ENCODE peak calls at places on chromosomes 2 and 18, in six cellular contexts. Q is IMR-90, U is H54, J is endothelial cell of umbilical vein, Y is GM12878, W is ovary. Z is an unnamed sample.

GRCh38 chr2:88896971-88897370 is 205.5 kb downstream of the RPIA start:
- DNase-seq in Q (no peak), U (no peak), J (no peak), Y (no peak), W (no peak), Z (no peak)

GRCh38 chr2:147451902-147452515 is 392.8 kb upstream of the ACVR2A start:
- DNase-seq in Q (no peak), U (no peak), J (no peak), Y (no peak), W (no peak), Z (no peak)

GRCh38 chr18:78873916-78874505 is 105.6 kb upstream of the SALL3 start:
- DNase-seq in Q (peak), U (no peak), J (no peak), Y (no peak), W (no peak), Z (no peak)

GRCh38 chr2:12227941-12228608 is 481.6 kb downstream of the LPIN1 start:
- DNase-seq in Q (peak), U (no peak), J (no peak), Y (no peak), W (no peak), Z (no peak)

GRCh38 chr18:3052411-3052758 is 39.4 kb upstream of the LPIN2 start:
- DNase-seq in Q (no peak), U (no peak), J (no peak), Y (no peak), W (no peak), Z (no peak)

GRCh38 chr2:88054300-88055048 is 1.1 kb downstream of the KRCC1 start:
- DNase-seq in Q (no peak), U (no peak), J (no peak), Y (no peak), W (no peak), Z (no peak)

GRCh38 chr2:53933329-53933728 is 37.5 kb downstream of the PSME4 start:
- DNase-seq in Q (no peak), U (no peak), J (no peak), Y (no peak), W (no peak), Z (no peak)

GRCh38 chr2:177265386-177265690 is 811 bp upstream of the NFE2L2 start:
- DNase-seq in Q (peak), U (no peak), J (peak), Y (no peak), W (no peak), Z (peak)

GRCh38 chr18:45121146-45121545 is 440.5 kb downstream of the SETBP1 start:
- DNase-seq in Q (no peak), U (no peak), J (no peak), Y (no peak), W (no peak), Z (no peak)

GRCh38 chr18:74282359-74283254 is 9.2 kb downstream of the CYB5A start:
- DNase-seq in Q (no peak), U (no peak), J (no peak), Y (no peak), W (no peak), Z (no peak)

GRCh38 chr18:78521136-78521535 is 458.5 kb upstream of the SALL3 start:
- DNase-seq in Q (no peak), U (no peak), J (no peak), Y (no peak), W (no peak), Z (no peak)

GRCh38 chr18:12233378-12233777 is 20.8 kb upstream of the CIDEA start:
- DNase-seq in Q (peak), U (no peak), J (peak), Y (no peak), W (no peak), Z (no peak)

GRCh38 chr2:108594982-108595464 is 60.8 kb downstream of the LIMS1 start:
- DNase-seq in Q (peak), U (no peak), J (peak), Y (no peak), W (no peak), Z (peak)
- TF ChIP-seq POLR2A in Q (peak), U (no peak), J (peak), Y (no peak), W (no peak), Z (no peak)

DNA sequence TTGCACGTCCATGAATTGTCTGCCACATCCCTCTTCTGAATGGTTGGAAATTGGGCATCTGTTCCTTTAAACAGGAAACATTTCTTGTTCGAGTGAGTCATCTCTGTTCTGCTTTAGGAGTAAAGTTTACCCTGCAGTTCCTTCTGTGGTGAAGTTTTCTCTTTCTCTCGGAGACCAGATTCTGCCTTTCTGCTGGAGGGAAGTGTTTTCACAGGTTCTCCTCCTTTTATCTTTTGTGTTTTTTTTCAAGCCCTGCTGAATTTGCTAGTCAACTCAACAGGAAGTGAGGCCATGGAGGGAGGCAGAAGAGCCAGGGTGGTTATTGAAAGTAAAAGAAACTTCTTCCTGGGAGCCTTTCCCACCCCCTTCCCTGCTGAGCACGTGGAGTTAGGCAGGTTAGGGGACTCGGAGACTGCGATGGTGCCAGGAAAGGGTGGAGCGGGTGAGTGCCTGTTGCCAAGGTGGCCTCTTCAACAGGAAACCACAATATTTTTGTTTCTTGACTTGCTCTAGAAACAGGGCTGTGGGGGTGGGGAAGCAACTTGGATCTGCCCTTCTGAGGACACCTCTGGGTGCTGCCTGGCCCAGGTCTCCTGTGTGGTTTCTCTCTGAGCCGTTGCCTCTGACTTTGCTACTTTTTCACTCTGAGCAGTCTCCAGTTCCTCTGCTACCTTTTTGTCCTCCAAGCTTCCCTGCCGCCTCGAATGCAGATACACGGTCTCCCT is 2.2 kb upstream of the CASP8 start:
- DNase-seq in Q (peak), U (peak), J (peak), Y (peak), W (peak), Z (peak)
- TF ChIP-seq POLR2A in Q (no peak), U (no peak), J (peak), Y (peak), W (no peak), Z (no peak)

DNA sequence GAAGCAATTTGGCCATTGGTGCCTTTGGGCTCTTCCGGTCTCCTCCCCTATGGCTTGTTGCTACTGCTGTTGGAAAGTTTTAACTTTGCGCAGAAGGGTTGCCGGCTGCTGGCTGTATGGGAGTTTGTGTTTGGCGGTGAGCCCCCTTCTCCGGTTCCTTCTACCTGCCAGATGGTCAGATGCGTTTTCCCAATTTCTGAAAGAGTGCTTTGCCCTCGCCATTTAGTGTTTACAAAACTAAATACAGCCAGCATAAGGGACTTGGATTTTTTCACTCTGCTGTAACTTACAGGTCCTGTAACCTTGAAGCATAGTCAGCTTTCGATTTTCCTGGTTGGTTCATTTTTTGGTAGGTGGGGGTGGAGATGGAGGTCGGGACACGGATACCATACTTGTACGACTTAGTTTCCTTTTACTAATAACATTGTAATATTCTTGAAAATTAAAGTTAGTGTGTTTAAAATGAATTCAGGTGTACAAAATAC is 604 bp downstream of the COQ10B start:
- DNase-seq in Q (peak), U (peak), J (peak), Y (peak), W (no peak), Z (no peak)
- TF ChIP-seq POLR2A in Q (no peak), U (peak), J (no peak), Y (no peak), W (no peak), Z (no peak)

GRCh38 chr2:218780851-218781690 is 876 bp upstream of the CYP27A1 start:
- DNase-seq in Q (no peak), U (no peak), J (no peak), Y (no peak), W (no peak), Z (no peak)

GRCh38 chr2:218783612-218784169 is 1.7 kb downstream of the CYP27A1 start:
- DNase-seq in Q (no peak), U (no peak), J (no peak), Y (no peak), W (no peak), Z (no peak)

GRCh38 chr2:218780026-218780425 is 1.9 kb upstream of the CYP27A1 start:
- DNase-seq in Q (no peak), U (no peak), J (no peak), Y (no peak), W (no peak), Z (no peak)

GRCh38 chr2:218782529-218782845 is 540 bp downstream of the CYP27A1 start:
- DNase-seq in Q (no peak), U (no peak), J (no peak), Y (no peak), W (no peak), Z (no peak)

DNA sequence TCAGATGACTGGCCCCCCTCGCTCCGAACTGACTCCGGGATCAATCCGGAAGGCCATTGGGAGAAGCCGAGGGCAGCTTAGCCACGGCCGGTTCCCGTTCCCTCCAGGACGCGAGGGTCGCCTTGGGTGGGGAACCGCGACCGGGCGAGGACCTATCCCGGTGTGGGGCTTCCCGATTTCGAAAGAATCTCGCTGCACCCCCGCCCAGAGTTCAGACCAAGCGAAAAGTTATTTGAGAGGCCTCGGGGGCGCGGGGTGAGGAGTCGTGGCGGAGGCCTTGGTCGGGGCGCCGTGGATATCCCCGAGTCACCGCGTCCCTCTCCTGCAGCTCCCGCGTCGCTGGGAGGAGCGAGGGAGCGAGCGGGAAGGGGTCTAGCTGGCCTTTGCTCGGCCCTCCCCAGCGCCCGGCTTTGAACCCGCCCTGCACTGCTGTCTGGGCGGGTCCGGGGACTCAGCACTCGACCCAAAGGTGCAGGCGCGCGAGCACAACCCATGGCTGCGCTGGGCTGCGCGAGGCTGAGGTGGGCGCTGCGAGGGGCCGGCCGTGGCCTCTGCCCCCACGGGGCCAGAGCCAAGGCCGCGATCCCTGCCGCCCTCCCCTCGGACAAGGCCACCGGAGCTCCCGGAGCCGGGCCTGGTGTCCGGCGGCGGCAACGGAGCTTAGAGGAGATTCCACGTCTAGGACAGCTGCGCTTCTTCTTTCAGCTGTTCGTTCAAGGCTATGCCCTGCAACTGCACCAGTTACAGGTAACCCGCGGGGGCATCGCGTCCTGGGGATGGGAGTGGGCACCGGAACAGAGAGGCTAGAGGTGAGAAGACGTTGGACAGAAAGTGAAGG is at the start of gene CYP27A1:
- DNase-seq in Q (no peak), U (no peak), J (peak), Y (no peak), W (peak), Z (peak)
- TF ChIP-seq POLR2A in Q (no peak), U (no peak), J (no peak), Y (no peak), W (peak), Z (no peak)

GRCh38 chr2:186105016-186105415 is 366.4 kb downstream of the FSIP2 start:
- DNase-seq in Q (no peak), U (no peak), J (peak), Y (no peak), W (no peak), Z (no peak)
- TF ChIP-seq POLR2A in Q (no peak), U (no peak), J (no peak), Y (no peak), W (no peak), Z (no peak)

GRCh38 chr2:46982356-46983064 is 66.9 kb upstream of the MCFD2 start:
- DNase-seq in Q (no peak), U (no peak), J (no peak), Y (no peak), W (no peak), Z (no peak)
- TF ChIP-seq POLR2A in Q (no peak), U (no peak), J (no peak), Y (no peak), W (no peak), Z (no peak)

DNA sequence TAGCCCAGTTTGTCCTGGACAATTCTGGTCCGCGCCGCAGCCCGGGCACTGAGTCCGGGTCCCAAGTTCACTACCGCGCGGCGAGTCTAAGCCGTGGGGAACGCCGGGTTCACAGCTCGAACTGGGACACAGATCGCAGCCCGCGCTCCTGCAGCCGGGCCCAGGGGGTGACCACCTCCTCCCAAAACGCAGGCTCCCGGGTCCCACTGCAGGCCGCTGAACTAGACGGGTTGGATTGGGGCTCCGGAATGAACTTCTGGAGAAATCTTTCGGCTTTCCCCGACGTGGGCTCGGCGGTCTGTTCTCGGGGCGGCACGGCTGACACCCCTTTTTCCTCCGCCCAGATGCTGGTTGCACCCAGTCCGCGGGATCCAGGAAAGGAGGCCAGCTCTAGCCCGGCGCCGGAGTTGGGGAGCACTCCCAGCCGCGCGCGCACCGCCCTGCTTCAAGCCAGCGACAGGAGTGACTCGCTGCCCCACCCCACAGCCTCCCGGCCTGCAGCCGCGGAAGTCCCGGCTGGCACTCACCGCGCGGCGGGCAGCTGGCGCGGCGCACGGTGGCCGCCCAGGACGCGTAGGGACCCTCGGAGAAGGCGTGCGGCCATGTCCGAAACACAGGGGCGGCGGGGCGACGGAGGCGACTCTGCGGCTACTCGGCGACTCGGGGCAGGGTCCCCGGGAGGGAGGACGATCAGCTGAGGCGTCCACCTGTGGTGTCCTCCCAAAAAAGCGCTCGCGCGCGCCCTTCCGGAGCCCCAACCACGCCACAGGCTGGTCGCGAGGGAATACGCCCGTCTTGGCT is at the start of gene ACADL:
- DNase-seq in Q (no peak), U (no peak), J (peak), Y (no peak), W (peak), Z (peak)
- TF ChIP-seq POLR2A in Q (no peak), U (no peak), J (no peak), Y (no peak), W (no peak), Z (no peak)

DNA sequence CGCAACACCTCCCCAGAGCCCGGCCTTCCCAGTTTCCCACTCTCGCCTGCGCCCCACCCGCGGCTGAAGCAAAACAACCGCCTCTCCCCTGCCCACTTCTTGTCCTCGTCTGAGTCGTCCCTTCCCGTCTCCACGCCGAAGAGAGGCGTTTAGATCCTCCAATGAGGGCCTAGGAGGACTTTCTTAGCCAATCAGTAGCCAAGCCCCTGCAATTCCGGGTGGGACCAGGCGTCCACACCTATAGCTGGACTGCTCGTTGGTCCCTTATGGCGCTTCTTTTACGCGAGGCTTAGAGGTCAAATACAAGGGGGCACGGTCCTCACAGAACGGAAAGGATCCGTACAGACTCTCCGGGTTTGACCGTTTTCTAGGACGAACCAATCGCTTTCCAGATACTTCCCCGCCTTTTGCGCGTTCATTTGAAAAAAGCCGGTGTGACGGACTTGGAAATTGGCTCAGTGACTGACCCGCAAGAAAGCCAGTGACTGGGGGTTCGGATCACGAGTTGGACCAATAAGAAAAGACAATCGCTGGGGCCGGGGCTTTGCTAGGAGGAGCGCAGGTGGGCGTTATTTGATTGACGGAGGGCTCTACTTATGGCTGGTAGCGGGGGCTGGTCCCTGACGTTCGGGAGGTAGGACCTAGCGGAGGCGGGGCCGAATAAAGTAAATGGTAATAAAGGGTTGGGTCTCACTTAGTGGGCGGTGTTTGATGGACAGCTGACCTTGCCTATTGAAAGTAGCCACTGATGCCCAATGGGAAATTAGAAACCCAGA is 579 bp upstream of the PPM1B start:
- DNase-seq in Q (peak), U (peak), J (peak), Y (peak), W (peak), Z (peak)
- TF ChIP-seq POLR2A in Q (peak), U (peak), J (no peak), Y (peak), W (peak), Z (no peak)

DNA sequence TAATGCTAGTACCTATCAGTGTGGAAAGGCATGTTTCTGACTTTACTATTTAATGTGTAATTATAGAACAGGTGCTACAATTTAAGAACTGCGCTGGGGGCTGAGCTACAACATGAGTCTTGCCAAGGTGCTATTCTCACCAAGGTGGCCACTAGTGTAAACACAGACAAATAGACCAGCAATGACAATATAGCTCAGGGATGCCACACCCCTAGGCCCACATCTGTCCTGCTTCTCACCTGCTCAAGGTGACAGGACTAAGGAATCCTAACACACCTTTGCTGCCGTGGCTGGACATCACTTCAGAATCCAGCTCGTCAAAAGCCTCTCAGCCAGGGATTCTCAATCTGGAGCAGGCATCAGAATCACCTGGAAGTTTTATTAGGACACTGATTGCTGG is 17.1 kb downstream of the ATP8B1 start:
- DNase-seq in Q (no peak), U (no peak), J (no peak), Y (no peak), W (no peak), Z (peak)
- TF ChIP-seq POLR2A in Q (no peak), U (no peak), J (no peak), Y (no peak), W (no peak), Z (no peak)

Z was measured in lower leg skin.